ENCODE peak calls at places on chromosomes 3 and 15, in seven cellular contexts. C is HCT116, K is HepG2, Y is endothelial cell of umbilical vein, R is K562, B is GM12878, S is H1. N is an unnamed sample.

GRCh38 chr3:38168151-38168987 is 3.0 kb downstream of the OXSR1 start:
- DNase-seq in Y (no peak), C (no peak), K (no peak), B (no peak), R (no peak), S (no peak), N (peak; percentile 67)

GRCh38 chr3:13951184-13951583 is 71.3 kb upstream of the WNT7A start:
- DNase-seq in C (no peak), Y (no peak), K (no peak), B (no peak), S (no peak), R (no peak), N (no peak)

GRCh38 chr3:85161544-85161943 is 202.8 kb downstream of the CADM2 start:
- DNase-seq in S (no peak), Y (no peak), B (no peak), R (no peak), C (no peak), K (peak; percentile 20), N (no peak)

GRCh38 chr3:150293401-150294001 is 114.6 kb upstream of the TSC22D2 start:
- DNase-seq in Y (no peak), B (no peak), K (no peak), S (no peak), C (no peak), R (no peak), N (peak; percentile 81)

GRCh38 chr3:115280531-115280930 is 133.4 kb upstream of the ZBTB20 start:
- DNase-seq in K (no peak), C (no peak), S (no peak), Y (no peak), B (no peak), R (no peak), N (no peak)

GRCh38 chr3:149828390-149828789 is 15.4 kb downstream of the RNF13 start:
- DNase-seq in B (no peak), C (no peak), K (no peak), Y (no peak), S (no peak), R (no peak), N (no peak)

GRCh38 chr15:78431955-78432354 is 6.1 kb upstream of the IREB2 start:
- DNase-seq in S (no peak), R (no peak), C (no peak), K (no peak), B (no peak), Y (no peak), N (no peak)

GRCh38 chr15:34116620-34117019 is 14.7 kb downstream of the PGBD4 start:
- DNase-seq in C (no peak), R (no peak), K (no peak), Y (no peak), S (no peak), B (no peak), N (no peak)

GRCh38 chr3:184801241-184801640 is 10.7 kb upstream of the VPS8 start:
- DNase-seq in C (no peak), B (no peak), S (no peak), R (no peak), K (no peak), Y (no peak), N (no peak)

GRCh38 chr3:134796313-134797079 is 1.4 kb downstream of the EPHB1 start:
- DNase-seq in C (no peak), S (no peak), B (no peak), K (no peak), Y (peak; percentile 29), R (no peak), N (no peak)

GRCh38 chr15:60212536-60212935 is 185.2 kb downstream of the ANXA2 start:
- DNase-seq in C (no peak), B (no peak), Y (no peak), R (no peak), K (peak; percentile 7), S (peak; percentile 13), N (no peak)

GRCh38 chr3:72273615-72274014 is 488.7 kb upstream of the PROK2 start:
- DNase-seq in Y (no peak), K (no peak), C (no peak), R (no peak), S (peak; percentile 27), B (no peak), N (peak; percentile 90)

GRCh38 chr15:74525946-74526345 is 15.1 kb upstream of the ARID3B start:
- DNase-seq in R (peak; percentile 23), B (no peak), Y (peak; percentile 62), C (peak; percentile 72), S (no peak), K (no peak), N (peak; percentile 90)

GRCh38 chr3:134441321-134441720 is 44.5 kb downstream of the ANAPC13 start:
- DNase-seq in S (no peak), K (no peak), C (no peak), Y (no peak), R (no peak), B (no peak), N (peak; percentile 54)

GRCh38 chr15:28191832-28192231 is 92.7 kb upstream of the OCA2 start:
- DNase-seq in Y (no peak), B (no peak), C (no peak), R (no peak), S (no peak), K (no peak), N (peak; percentile 77)

GRCh38 chr15:88656760-88657221 is 18.0 kb downstream of the ISG20 start:
- DNase-seq in B (peak; percentile 56), K (no peak), C (no peak), S (no peak), R (no peak), Y (no peak), N (no peak)

GRCh38 chr3:152524198-152525140 is 255.7 kb downstream of the MBNL1 start:
- DNase-seq in Y (peak; percentile 73), C (peak; percentile 33), S (no peak), K (peak; percentile 33), R (no peak), B (no peak), N (peak; percentile 62)

GRCh38 chr3:50620846-50621245 is 3.9 kb downstream of the MAPKAPK3 start:
- DNase-seq in C (no peak), Y (no peak), K (no peak), R (no peak), S (no peak), B (no peak), N (no peak)

GRCh38 chr15:40044717-40045571 is 6.0 kb upstream of the SRP14 start:
- DNase-seq in K (peak; percentile 56), C (peak; percentile 46), Y (peak; percentile 83), B (no peak), R (peak; percentile 88), S (no peak), N (peak; percentile 76)

GRCh38 chr15:100932676-100933348 is 13.7 kb downstream of the LRRK1 start:
- DNase-seq in R (no peak), B (no peak), Y (no peak), C (no peak), S (no peak), K (no peak), N (no peak)

GRCh38 chr3:147113293-147114045 is 292.9 kb downstream of the ZIC4 start:
- DNase-seq in R (no peak), Y (no peak), K (no peak), C (no peak), B (no peak), S (no peak), N (peak; percentile 88)

GRCh38 chr15:60760646-60761504 is 281.9 kb upstream of the ICE2 start:
- DNase-seq in K (no peak), C (no peak), S (no peak), B (no peak), R (no peak), Y (no peak), N (peak; percentile 65)

DNA sequence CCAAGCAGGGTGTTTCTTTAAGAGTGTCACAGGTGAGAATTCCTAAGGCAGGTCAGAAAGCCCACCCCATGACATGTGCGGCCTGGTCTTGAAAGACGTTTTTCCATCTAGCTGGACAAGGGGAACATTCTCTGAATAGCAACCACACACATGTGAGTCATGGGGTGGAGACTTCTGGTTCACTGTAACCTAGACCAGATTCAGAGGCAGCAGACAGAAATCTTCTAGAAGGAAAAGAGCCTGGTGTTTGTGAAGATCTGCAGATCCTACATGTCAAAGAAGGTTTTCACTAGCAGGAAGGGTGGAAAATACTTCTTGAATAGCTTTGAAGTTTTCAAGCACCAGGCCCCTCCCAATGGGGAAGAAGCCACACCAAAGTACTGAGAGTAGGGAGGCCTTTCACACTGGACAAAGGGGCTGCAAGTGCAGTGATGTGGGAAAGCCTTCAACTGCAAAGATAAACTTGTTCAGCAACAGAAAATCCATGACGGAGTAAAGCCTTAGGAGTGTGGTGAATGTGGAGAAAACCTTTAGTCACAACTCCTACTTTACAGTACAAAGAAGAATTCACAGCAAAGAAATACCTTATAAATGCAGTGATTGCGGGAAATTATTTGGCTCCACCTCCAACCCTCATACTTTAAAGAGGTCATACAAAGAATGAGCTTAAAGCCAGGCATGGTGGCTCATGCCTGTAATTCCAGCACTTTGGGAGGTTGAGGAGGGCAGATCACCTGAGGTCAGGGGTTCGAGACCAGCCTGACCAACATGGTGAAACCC is 17.6 kb downstream of the ADAM10 start:
- DNase-seq in K (no peak), C (peak; percentile 72), B (no peak), R (peak; percentile 15), S (no peak), Y (peak; percentile 21), N (peak; percentile 77)
- H4K20me1 ChIP-seq in K (peaks cover 34% of the 10 kb centered on the region), C (no peaks in the 10 kb centered on the region), B (no peaks in the 10 kb centered on the region), R (peaks cover 25% of the 10 kb centered on the region), S (peaks cover 16% of the 10 kb centered on the region), Y (peaks cover 13% of the 10 kb centered on the region), N (peaks cover 66% of the 10 kb centered on the region)

DNA sequence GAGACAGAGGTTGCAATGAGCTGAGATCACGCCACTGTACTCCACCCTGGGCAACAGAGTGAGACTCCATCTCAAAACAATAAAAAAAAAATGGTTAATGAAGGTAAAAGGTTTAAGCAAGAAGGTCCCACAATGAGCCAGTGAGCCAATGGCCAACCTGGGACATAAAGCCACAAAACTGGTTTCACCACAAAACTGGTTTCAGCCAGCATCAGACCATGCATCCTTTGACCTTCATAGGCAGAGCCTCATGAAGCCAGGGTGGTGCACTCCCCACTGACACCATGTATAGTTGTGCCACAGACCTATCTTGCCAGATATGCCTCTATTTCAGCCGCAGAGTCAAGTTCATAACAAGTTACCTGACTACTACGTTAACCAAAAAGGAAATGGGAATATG is 41.9 kb downstream of the SCAP start:
- DNase-seq in S (no peak), K (no peak), B (no peak), Y (no peak), R (no peak), C (no peak), N (no peak)
- TF ChIP-seq POLR2A in S (no peak), K (no peak), B (no peak), Y (no peak), R (no peak), C (no peak), N (no peak)

GRCh38 chr3:24539699-24540098 is 45.0 kb upstream of the THRB start:
- DNase-seq in Y (no peak), B (no peak), K (no peak), S (no peak), C (no peak), R (no peak), N (no peak)

GRCh38 chr3:24541935-24542334 is 47.3 kb upstream of the THRB start:
- DNase-seq in R (no peak), Y (no peak), C (no peak), B (no peak), K (no peak), S (no peak), N (no peak)

GRCh38 chr3:24533557-24534193 is 39.0 kb upstream of the THRB start:
- DNase-seq in Y (no peak), R (no peak), K (no peak), C (no peak), B (no peak), S (no peak), N (no peak)

GRCh38 chr3:24538891-24539290 is 44.2 kb upstream of the THRB start:
- DNase-seq in R (no peak), B (no peak), Y (no peak), C (no peak), S (no peak), K (no peak), N (no peak)
- H4K20me1 ChIP-seq in R (no peaks in the 10 kb centered on the region), B (no peaks in the 10 kb centered on the region), Y (no peaks in the 10 kb centered on the region), C (no peaks in the 10 kb centered on the region), S (no peaks in the 10 kb centered on the region), K (no peaks in the 10 kb centered on the region), N (no peaks in the 10 kb centered on the region)

GRCh38 chr15:85581495-85581894 is 201.1 kb downstream of the AKAP13 start:
- DNase-seq in B (no peak), S (no peak), K (no peak), C (no peak), R (no peak), Y (no peak), N (no peak)
- TF ChIP-seq POLR2A in B (no peak), S (no peak), K (no peak), C (no peak), R (no peak), Y (no peak), N (no peak)